ENCODE peak calls at places on chromosomes 4 and X, in five cellular contexts. T is AG04450, P is hepatocyte, U is fibroblast of mammary gland, L is psoas muscle. E is an unnamed sample.

GRCh38 chr4:55038176-55038890 is 87.1 kb downstream of the KDR start:
- DNase-seq in T (no peak), P (peak), U (peak), L (no peak), E (peak)

GRCh38 chr4:72418458-72418857 is 150.6 kb downstream of the ADAMTS3 start:
- DNase-seq in T (peak), P (peak), U (peak), L (peak), E (peak)

GRCh38 chrX:7147978-7148824 is at the start of gene PUDP:
- DNase-seq in T (peak), P (peak), U (peak), L (peak), E (peak)

GRCh38 chr4:20506827-20507226 is 193.4 kb upstream of the PACRGL start:
- DNase-seq in T (no peak), P (no peak), U (peak), L (no peak), E (peak)

GRCh38 chr4:137597751-137598493 is 65.6 kb upstream of the PCDH18 start:
- DNase-seq in T (no peak), P (no peak), U (peak), L (no peak), E (peak)

GRCh38 chr4:71361476-71361875 is 22.7 kb downstream of the SLC4A4 start:
- DNase-seq in T (no peak), P (no peak), U (no peak), L (no peak), E (no peak)

GRCh38 chrX:48972214-48973164 is 845 bp upstream of the KCND1 start:
- DNase-seq in T (no peak), P (peak), U (peak), L (no peak), E (peak)

GRCh38 chr4:33088713-33089112 is 2368.5 kb downstream of the PCDH7 start:
- DNase-seq in T (no peak), P (no peak), U (peak), L (no peak), E (peak)

GRCh38 chrX:400258-400657 is 13.6 kb upstream of the PPP2R3B start:
- DNase-seq in T (no peak), P (no peak), U (no peak), L (no peak), E (no peak)

GRCh38 chr4:183905593-183906485 is 732 bp downstream of the STOX2 start:
- DNase-seq in T (no peak), P (peak), U (peak), L (peak), E (peak)

GRCh38 chr4:65968873-65969272 is 298.6 kb upstream of the EPHA5 start:
- DNase-seq in T (no peak), P (peak), U (peak), L (no peak), E (peak)

GRCh38 chr4:186272699-186273370 is 6.8 kb downstream of the F11 start:
- DNase-seq in T (no peak), P (no peak), U (no peak), L (no peak), E (no peak)

GRCh38 chrX:8845060-8845459 is 43.9 kb upstream of the FAM9A start:
- DNase-seq in T (peak), P (no peak), U (peak), L (no peak), E (peak)

GRCh38 chr4:185013715-185014114 is 4.6 kb upstream of the HELT start:
- DNase-seq in T (no peak), P (no peak), U (no peak), L (no peak), E (no peak)

GRCh38 chr4:6476893-6477292 is 4.5 kb upstream of the PPP2R2C start:
- DNase-seq in T (no peak), P (no peak), U (no peak), L (no peak), E (no peak)

GRCh38 chr4:140755811-140756291 is 334 bp downstream of the TBC1D9 start:
- DNase-seq in T (no peak), P (peak), U (peak), L (peak), E (peak)

GRCh38 chrX:71251456-71251973 is 2.4 kb downstream of the ZMYM3 start:
- DNase-seq in T (no peak), P (no peak), U (no peak), L (no peak), E (peak)

GRCh38 chr4:6199344-6199921 is 916 bp downstream of the JAKMIP1 start:
- DNase-seq in T (no peak), P (peak), U (no peak), L (no peak), E (peak)

GRCh38 chr4:146520894-146521542 is 722 bp downstream of the SLC10A7 start:
- DNase-seq in T (no peak), P (peak), U (peak), L (no peak), E (peak)

GRCh38 chr4:11698846-11699590 is 270.3 kb upstream of the HS3ST1 start:
- DNase-seq in T (no peak), P (no peak), U (peak), L (no peak), E (peak)

GRCh38 chr4:96677499-96677898 is 837.6 kb downstream of the PDHA2 start:
- DNase-seq in T (no peak), P (no peak), U (no peak), L (no peak), E (peak)

GRCh38 chrX:54045563-54046228 is 1.4 kb upstream of the PHF8 start:
- DNase-seq in T (no peak), P (no peak), U (no peak), L (no peak), E (no peak)

GRCh38 chr4:139214039-139214534 is 37.1 kb upstream of the ELF2 start:
- DNase-seq in T (no peak), P (no peak), U (peak), L (peak), E (no peak)

GRCh38 chrX:118974908-118975671 is 672 bp downstream of the LONRF3 start:
- DNase-seq in T (no peak), P (peak), U (no peak), L (peak), E (peak)

GRCh38 chr4:121688261-121688660 is 8.5 kb downstream of the ANXA5 start:
- DNase-seq in T (no peak), P (no peak), U (no peak), L (no peak), E (no peak)

GRCh38 chr4:90495211-90495610 is 368.0 kb downstream of the CCSER1 start:
- DNase-seq in T (no peak), P (no peak), U (no peak), L (no peak), E (no peak)

GRCh38 chr4:127261476-127261875 is 371.3 kb upstream of the INTU start:
- DNase-seq in T (no peak), P (no peak), U (peak), L (no peak), E (no peak)

GRCh38 chrX:100748133-100748532 is 16.2 kb upstream of the SYTL4 start:
- DNase-seq in T (no peak), P (no peak), U (no peak), L (no peak), E (peak)

GRCh38 chr4:4427886-4428285 is 41.0 kb downstream of the NSG1 start:
- DNase-seq in T (no peak), P (no peak), U (no peak), L (no peak), E (no peak)

GRCh38 chr4:4425119-4425690 is 38.3 kb downstream of the NSG1 start:
- DNase-seq in T (no peak), P (no peak), U (peak), L (no peak), E (no peak)

GRCh38 chr4:4425696-4426095 is 38.8 kb downstream of the NSG1 start:
- DNase-seq in T (no peak), P (no peak), U (no peak), L (no peak), E (no peak)

GRCh38 chr4:4427478-4427870 is 40.6 kb downstream of the NSG1 start:
- DNase-seq in T (no peak), P (no peak), U (no peak), L (no peak), E (no peak)

GRCh38 chr4:4426511-4427477 is 39.9 kb downstream of the NSG1 start:
- DNase-seq in T (no peak), P (no peak), U (no peak), L (no peak), E (no peak)
- TF ChIP-seq CTCF in T (peak), P (no peak), U (no peak), L (no peak), E (no peak)

GRCh38 chr4:25089058-25089763 is 58.5 kb upstream of the LGI2 start:
- DNase-seq in T (no peak), P (no peak), U (no peak), L (no peak), E (no peak)
- H3K4me3 ChIP-seq in T (no peak), P (no peak), U (no peak), L (no peak), E (no peak)

DNA sequence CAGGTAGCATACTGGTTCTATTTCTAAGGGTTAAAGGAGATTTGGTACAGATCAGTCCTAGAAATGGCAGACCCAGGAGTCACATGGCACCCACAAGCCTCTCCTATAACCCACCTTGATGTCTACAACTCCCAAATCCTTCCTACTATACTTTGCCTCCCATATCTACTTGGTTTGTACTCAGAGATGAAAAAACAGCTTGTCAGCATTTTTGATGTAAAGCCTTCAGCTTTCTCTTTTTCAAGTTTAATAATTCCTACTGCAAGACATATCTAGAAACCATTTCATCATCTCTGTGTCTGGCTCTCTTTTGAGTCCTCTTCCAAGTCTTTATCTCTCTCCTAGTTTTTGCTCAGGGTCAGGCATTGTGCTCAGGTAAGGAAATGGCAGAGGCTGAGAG is 82.9 kb downstream of the NYX start:
- DNase-seq in T (no peak), P (no peak), U (no peak), L (no peak), E (no peak)
- TF ChIP-seq CTCF in T (no peak), P (no peak), U (no peak), L (no peak), E (no peak)

GRCh38 chr4:56681158-56681848 is at the start of gene HOPX:
- DNase-seq in T (no peak), P (peak), U (no peak), L (no peak), E (peak)
- H3K4me3 ChIP-seq in T (no peak), P (no peak), U (no peak), L (no peak), E (no peak)